ENCODE peak calls at places on chromosome 17, in ten cellular contexts. P is thoracic aorta, B is adipocyte, M is A549, O is OCI-LY7, H is small intestine, V is esophagus muscularis mucosa, E is heart left ventricle, Y is body of pancreas, N is fibroblast of mammary gland. J is an unnamed sample.

GRCh38 chr17:36918260-36918691 is 19.0 kb upstream of the LHX1 start:
- DNase-seq in P (no peak), B (no peak), M (no peak), O (no peak), H (no peak), V (no peak), E (no peak), Y (no peak), N (peak), J (no peak)

GRCh38 chr17:8572767-8573166 is 57.8 kb downstream of the MYH10 start:
- DNase-seq in P (no peak), B (peak), M (no peak), O (no peak), H (no peak), V (no peak), E (no peak), Y (no peak), N (peak), J (no peak)

GRCh38 chr17:9529033-9529748 is 46.4 kb downstream of the STX8 start:
- DNase-seq in P (no peak), B (peak), M (peak), O (peak), H (no peak), V (no peak), E (no peak), Y (no peak), N (peak), J (peak)

GRCh38 chr17:5897320-5897911 is 172.8 kb upstream of the WSCD1 start:
- DNase-seq in P (no peak), B (no peak), M (no peak), O (no peak), H (no peak), V (no peak), E (no peak), Y (no peak), N (no peak), J (no peak)

GRCh38 chr17:79803421-79803996 is 6.6 kb upstream of the CBX8 start:
- DNase-seq in P (no peak), B (no peak), M (no peak), O (no peak), H (no peak), V (no peak), E (no peak), Y (no peak), N (no peak), J (no peak)

GRCh38 chr17:34370997-34371395 is 8.0 kb upstream of the CCL1 start:
- DNase-seq in P (no peak), B (no peak), M (no peak), O (peak), H (no peak), V (no peak), E (no peak), Y (no peak), N (no peak), J (no peak)

GRCh38 chr17:64492481-64493109 is 4.3 kb downstream of the POLG2 start:
- DNase-seq in P (no peak), B (peak), M (no peak), O (peak), H (peak), V (no peak), E (no peak), Y (no peak), N (peak), J (peak)

GRCh38 chr17:36089888-36090836 is at the start of gene CCL3:
- DNase-seq in P (no peak), B (no peak), M (no peak), O (peak), H (no peak), V (no peak), E (peak), Y (peak), N (no peak), J (no peak)

GRCh38 chr17:50904522-50905459 is 38.6 kb upstream of the TOB1 start:
- DNase-seq in P (peak), B (no peak), M (no peak), O (peak), H (peak), V (no peak), E (peak), Y (peak), N (peak), J (no peak)

GRCh38 chr17:7884581-7885356 is 3.8 kb upstream of the CHD3 start:
- DNase-seq in P (no peak), B (peak), M (no peak), O (peak), H (no peak), V (no peak), E (no peak), Y (peak), N (no peak), J (no peak)

GRCh38 chr17:7709031-7709430 is 4.0 kb downstream of the EFNB3 start:
- DNase-seq in P (no peak), B (no peak), M (no peak), O (no peak), H (no peak), V (no peak), E (no peak), Y (no peak), N (no peak), J (no peak)

GRCh38 chr17:1998426-1998784 is 26.7 kb downstream of the RTN4RL1 start:
- DNase-seq in P (no peak), B (no peak), M (no peak), O (no peak), H (peak), V (no peak), E (no peak), Y (peak), N (no peak), J (no peak)
- H3K4me3 ChIP-seq in P (peak), B (peak), M (peak), O (no peak), H (peak), V (peak), E (peak), Y (peak), N (peak), J (peak)

DNA sequence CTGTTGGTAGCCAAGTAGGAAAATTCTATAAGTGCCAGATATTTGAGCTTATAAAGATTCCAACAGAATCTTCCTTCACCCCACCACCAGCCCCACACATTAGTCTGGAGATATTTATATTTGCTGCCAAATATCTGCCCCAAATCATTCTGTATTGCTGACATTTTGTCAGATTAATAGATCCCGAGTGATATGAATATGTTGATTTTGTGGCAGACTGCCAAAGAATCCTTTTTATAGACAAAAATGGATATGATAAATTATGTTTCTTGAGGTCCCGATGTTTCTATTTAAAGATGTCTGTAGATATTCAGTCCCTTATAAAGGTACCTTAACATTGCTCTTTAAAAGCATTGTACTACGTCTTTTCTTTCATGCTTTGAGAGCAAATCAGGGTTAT is 162.2 kb upstream of the KCNJ16 start:
- DNase-seq in P (no peak), B (no peak), M (no peak), O (no peak), H (no peak), V (no peak), E (no peak), Y (no peak), N (no peak), J (no peak)
- H3K4me3 ChIP-seq in P (peak), B (peak), M (no peak), O (no peak), H (no peak), V (peak), E (no peak), Y (no peak), N (no peak), J (no peak)

DNA sequence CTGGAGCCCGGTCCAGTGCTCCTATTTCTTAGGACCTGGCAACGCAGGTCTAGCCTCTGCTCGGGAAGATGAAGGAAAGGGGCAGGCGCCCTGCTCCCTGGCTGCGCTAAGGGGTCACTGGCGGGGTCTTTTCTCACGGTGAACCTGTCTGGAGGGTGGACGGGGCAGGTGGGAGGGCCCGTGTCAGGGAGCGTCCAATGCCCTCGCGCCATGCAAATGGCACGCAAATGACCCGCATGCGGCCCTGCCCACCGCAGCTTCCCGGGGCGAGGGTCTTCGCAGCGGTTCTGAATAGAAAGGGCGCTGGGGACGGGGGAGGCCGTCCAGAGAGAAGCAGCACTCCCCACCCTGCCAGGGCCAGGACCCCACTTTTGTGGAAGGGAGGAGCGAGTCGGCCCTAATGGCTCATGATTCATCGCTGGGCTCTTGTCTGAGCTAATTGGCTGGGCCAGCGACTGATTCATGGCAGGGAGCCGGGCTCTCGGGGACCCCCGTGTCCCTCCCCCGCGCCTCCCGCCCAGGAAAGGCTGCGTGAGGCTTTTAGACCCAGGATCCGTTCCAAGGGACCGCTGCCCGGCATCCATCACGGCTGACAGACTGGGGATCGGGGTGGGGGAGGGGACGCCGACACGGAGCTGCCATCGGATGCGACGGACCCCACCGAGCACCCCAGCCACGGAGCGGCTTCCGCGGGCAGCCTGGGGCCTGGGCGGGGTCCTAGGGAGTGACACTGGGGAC is 25.1 kb upstream of the NGFR start:
- DNase-seq in P (no peak), B (no peak), M (no peak), O (no peak), H (no peak), V (no peak), E (peak), Y (peak), N (peak), J (no peak)
- H3K4me3 ChIP-seq in P (peak), B (no peak), M (no peak), O (no peak), H (no peak), V (peak), E (peak), Y (no peak), N (no peak), J (no peak)

GRCh38 chr17:46140645-46141197 is 52.5 kb downstream of the KANSL1 start:
- DNase-seq in P (no peak), B (no peak), M (no peak), O (no peak), H (no peak), V (no peak), E (no peak), Y (no peak), N (no peak), J (no peak)

GRCh38 chr17:46147167-46147749 is 46.0 kb downstream of the KANSL1 start:
- DNase-seq in P (no peak), B (no peak), M (no peak), O (no peak), H (no peak), V (no peak), E (no peak), Y (no peak), N (no peak), J (no peak)

GRCh38 chr17:46141645-46142044 is 51.6 kb downstream of the KANSL1 start:
- DNase-seq in P (no peak), B (no peak), M (no peak), O (no peak), H (no peak), V (no peak), E (no peak), Y (no peak), N (no peak), J (no peak)

GRCh38 chr17:46143827-46144236 is 49.4 kb downstream of the KANSL1 start:
- DNase-seq in P (no peak), B (no peak), M (no peak), O (no peak), H (no peak), V (no peak), E (no peak), Y (no peak), N (no peak), J (no peak)

DNA sequence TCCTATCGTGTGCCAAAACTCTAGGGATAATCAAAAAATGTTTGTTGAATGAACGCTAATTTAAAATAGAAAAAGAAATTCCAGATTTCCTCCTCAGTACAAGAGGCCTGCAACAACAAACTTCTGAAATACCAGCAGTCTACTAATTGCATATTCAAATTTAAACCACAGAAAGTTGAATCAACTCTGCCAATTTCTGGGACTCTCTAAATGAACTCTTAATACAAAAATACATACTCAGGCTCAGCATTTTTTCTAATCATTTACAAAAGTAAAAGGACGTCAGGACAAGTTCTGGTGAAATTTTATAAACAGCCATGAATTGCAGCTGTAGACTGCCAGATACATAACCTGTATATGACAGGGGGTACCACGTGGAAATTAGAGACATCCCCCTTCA is 49.0 kb downstream of the KANSL1 start:
- DNase-seq in P (no peak), B (no peak), M (no peak), O (no peak), H (no peak), V (no peak), E (no peak), Y (no peak), N (no peak), J (no peak)
- H3K4me3 ChIP-seq in P (no peak), B (no peak), M (no peak), O (peak), H (no peak), V (no peak), E (no peak), Y (no peak), N (no peak), J (no peak)

GRCh38 chr17:28045304-28045703 is 2.8 kb downstream of the NLK start:
- DNase-seq in P (no peak), B (no peak), M (no peak), O (peak), H (no peak), V (no peak), E (no peak), Y (no peak), N (no peak), J (no peak)

GRCh38 chr17:28042721-28043291 is 329 bp downstream of the NLK start:
- DNase-seq in P (no peak), B (no peak), M (no peak), O (no peak), H (no peak), V (no peak), E (no peak), Y (no peak), N (no peak), J (no peak)

GRCh38 chr17:28041844-28042656 is 427 bp upstream of the NLK start:
- DNase-seq in P (no peak), B (peak), M (peak), O (no peak), H (no peak), V (no peak), E (no peak), Y (no peak), N (peak), J (peak)

GRCh38 chr17:28042657-28042720 is at the start of gene NLK:
- DNase-seq in P (no peak), B (no peak), M (no peak), O (no peak), H (no peak), V (no peak), E (no peak), Y (no peak), N (no peak), J (no peak)

DNA sequence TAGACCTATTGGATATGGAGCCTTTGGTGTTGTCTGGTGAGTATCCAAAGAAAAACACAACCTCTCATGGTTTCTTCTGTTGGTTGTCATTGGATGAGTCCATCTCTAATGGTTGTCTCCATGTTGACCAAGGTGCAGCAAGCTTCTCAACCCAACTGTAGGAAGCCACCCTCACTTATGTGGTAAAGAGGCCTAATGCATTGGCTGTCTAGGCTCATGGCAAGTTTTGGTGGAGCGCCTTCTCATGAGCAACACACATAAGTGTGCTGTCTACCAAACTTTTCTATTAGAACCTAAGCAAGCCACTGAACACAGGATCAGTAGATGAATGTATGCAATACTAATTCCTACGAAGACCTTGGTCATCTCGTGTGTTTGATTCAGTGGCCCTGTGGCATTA is 819 bp downstream of the NLK start:
- DNase-seq in P (no peak), B (no peak), M (no peak), O (peak), H (no peak), V (no peak), E (no peak), Y (no peak), N (no peak), J (no peak)
- H3K4me3 ChIP-seq in P (peak), B (peak), M (no peak), O (peak), H (no peak), V (no peak), E (no peak), Y (no peak), N (no peak), J (peak)

GRCh38 chr17:41009301-41009760 is 403 bp upstream of the KRTAP3-1 start:
- DNase-seq in P (no peak), B (no peak), M (no peak), O (no peak), H (no peak), V (no peak), E (no peak), Y (no peak), N (no peak), J (no peak)
- H3K4me3 ChIP-seq in P (no peak), B (no peak), M (no peak), O (no peak), H (no peak), V (no peak), E (no peak), Y (no peak), N (no peak), J (no peak)

DNA sequence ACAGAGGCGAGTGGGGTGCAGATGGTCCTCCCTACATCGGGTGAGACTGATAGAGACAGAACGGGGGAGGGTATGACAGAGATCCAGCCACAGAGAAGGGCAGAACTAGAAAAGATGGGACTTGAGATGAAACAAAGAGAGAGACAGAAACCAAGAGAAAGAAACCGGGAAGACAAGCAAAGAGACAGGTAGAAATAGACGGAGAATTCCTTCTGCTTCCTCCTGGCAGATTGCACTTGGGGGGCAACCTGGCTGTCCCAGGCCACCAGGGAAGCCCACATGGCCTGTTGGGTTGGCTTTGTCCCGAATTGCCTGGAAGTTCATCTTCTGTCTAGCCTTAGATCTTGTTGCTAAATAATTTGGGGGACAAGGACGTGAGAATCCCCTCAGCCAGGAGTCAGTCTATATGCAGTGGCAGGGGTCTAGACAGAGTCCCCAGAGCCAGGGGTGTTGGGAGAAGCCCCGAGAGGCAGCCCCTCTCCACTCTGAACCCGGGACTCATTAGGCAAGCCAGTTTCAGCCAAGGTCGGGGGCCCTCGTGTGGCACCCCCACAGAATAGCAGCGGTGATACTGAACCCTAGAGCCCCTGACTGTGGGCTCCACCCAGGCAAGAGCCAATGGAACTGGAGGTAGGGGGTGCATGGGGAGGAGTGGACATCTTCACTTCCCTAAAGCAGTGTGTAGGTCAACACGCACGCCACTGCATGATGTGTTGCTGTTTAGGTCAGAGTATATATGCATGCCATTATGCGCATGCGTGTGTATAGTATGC is 626 bp upstream of the TSPOAP1 start:
- DNase-seq in P (no peak), B (no peak), M (no peak), O (peak), H (no peak), V (no peak), E (peak), Y (no peak), N (no peak), J (no peak)
- H3K4me3 ChIP-seq in P (peak), B (no peak), M (no peak), O (peak), H (peak), V (no peak), E (no peak), Y (no peak), N (no peak), J (no peak)

GRCh38 chr17:42565523-42566214 is 1.2 kb upstream of the MLX start:
- DNase-seq in P (no peak), B (no peak), M (no peak), O (no peak), H (no peak), V (no peak), E (no peak), Y (no peak), N (no peak), J (no peak)

GRCh38 chr17:42571435-42572225 is 4.7 kb downstream of the MLX start:
- DNase-seq in P (no peak), B (no peak), M (no peak), O (no peak), H (no peak), V (no peak), E (no peak), Y (peak), N (no peak), J (no peak)

GRCh38 chr17:42566873-42567573 is at the start of gene MLX:
- DNase-seq in P (peak), B (peak), M (peak), O (peak), H (peak), V (peak), E (peak), Y (peak), N (peak), J (peak)

GRCh38 chr17:42566215-42566872 is 556 bp upstream of the MLX start:
- DNase-seq in P (no peak), B (no peak), M (no peak), O (no peak), H (no peak), V (no peak), E (no peak), Y (no peak), N (no peak), J (no peak)

DNA sequence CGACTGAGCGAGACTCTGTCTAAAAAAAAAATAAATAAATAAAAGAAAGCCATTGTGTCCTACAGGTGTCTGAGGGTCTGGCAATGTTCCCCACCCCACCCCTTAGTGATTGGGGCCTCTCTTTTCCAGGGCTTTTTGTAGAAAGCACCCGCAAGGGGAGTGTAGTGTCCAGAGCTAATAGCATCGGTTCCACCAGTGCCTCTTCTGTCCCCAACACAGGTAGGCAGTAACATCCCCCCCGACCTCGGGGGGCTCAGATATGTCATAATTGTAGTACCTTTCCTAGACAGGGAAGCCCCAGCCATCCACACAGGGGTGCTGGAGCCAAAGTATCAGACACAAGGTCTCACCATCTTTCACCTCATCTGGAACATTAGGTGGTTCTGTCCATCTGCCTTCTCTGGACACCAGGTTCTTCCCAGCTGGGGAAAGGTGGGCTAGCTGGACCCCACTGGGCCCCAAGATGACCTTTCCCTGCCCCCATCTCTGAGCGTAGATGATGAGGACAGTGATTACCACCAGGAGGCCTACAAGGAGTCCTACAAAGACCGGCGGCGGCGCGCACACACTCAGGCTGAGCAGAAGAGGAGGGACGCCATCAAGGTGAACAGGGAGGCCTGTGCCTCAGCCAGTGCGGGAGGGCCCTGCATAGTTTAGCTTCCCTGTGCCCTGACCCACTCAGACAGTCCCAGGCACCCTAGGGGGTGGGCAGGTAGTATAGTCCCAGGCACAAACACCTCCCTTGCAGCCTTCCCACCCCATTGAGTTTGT is 1.6 kb downstream of the MLX start:
- DNase-seq in P (no peak), B (no peak), M (no peak), O (no peak), H (no peak), V (no peak), E (no peak), Y (no peak), N (no peak), J (no peak)
- H3K4me3 ChIP-seq in P (no peak), B (peak), M (no peak), O (no peak), H (peak), V (no peak), E (peak), Y (no peak), N (no peak), J (no peak)

J was measured in foreskin fibroblast.